ENCODE peak calls at places on chromosome 11, in four cellular contexts. L, Q, S and P are unnamed samples.

GRCh38 chr11:75524576-75525432 is 937 bp downstream of the GDPD5 start:
- DNase-seq in L (peak; percentile 49), Q (peak; percentile 47), S (peak; percentile 78), P (peak; percentile 41)

GRCh38 chr11:69603978-69604524 is 36.9 kb upstream of the CCND1 start:
- DNase-seq in L (no peak), Q (no peak), S (no peak), P (no peak)

GRCh38 chr11:102831128-102831708 is 12.2 kb downstream of the MMP3 start:
- DNase-seq in L (no peak), Q (peak; percentile 50), S (no peak), P (no peak)

GRCh38 chr11:111549196-111549868 is 8.8 kb downstream of the LAYN start:
- DNase-seq in L (no peak), Q (no peak), S (no peak), P (no peak)

GRCh38 chr11:46120711-46121327 is 435 bp downstream of the PHF21A start:
- DNase-seq in L (peak; percentile 56), Q (peak; percentile 98), S (peak; percentile 84), P (peak; percentile 76)

GRCh38 chr11:131408011-131408640 is 37.7 kb downstream of the NTM start:
- DNase-seq in L (no peak), Q (peak; percentile 72), S (peak; percentile 71), P (peak; percentile 30)

GRCh38 chr11:30471244-30471643 is 114.9 kb downstream of the MPPED2 start:
- DNase-seq in L (no peak), Q (no peak), S (no peak), P (no peak)

GRCh38 chr11:36364551-36364950 is 68.5 kb downstream of the PRR5L start:
- DNase-seq in L (no peak), Q (peak; percentile 28), S (peak; percentile 44), P (no peak)